ENCODE peak calls at places on chromosomes 11 and 22, in eight cellular contexts. R is T-cell; C is CD4-positive, alpha-beta memory T cell; B is CD4-positive, alpha-beta T cell; G is kidney epithelial cell; F is HFFc6; I is AG10803; N is GM10248. U is an unnamed sample.

GRCh38 chr22:27461470-27461869 is 340.1 kb downstream of the MN1 start:
- DNase-seq in G (peak), B (no peak), N (no peak), F (peak), I (peak), C (no peak), R (no peak), U (no peak)

GRCh38 chr11:35553831-35554230 is 28.4 kb upstream of the PAMR1 start:
- DNase-seq in R (no peak), B (no peak), F (peak), G (no peak), C (no peak), I (peak), N (no peak), U (no peak)

GRCh38 chr11:130099356-130099755 is 29.7 kb downstream of the APLP2 start:
- DNase-seq in G (no peak), B (no peak), R (no peak), C (no peak), I (no peak), F (no peak), N (no peak), U (no peak)

GRCh38 chr22:48957987-48958321 is 869.7 kb downstream of the BRD1 start:
- DNase-seq in I (no peak), R (no peak), G (no peak), N (no peak), F (no peak), B (no peak), C (no peak), U (no peak)

GRCh38 chr11:61587541-61587941 is 6.7 kb upstream of the SYT7 start:
- DNase-seq in G (no peak), I (peak), B (no peak), N (no peak), F (no peak), R (peak), C (no peak), U (no peak)

GRCh38 chr11:63761173-63761572 is 7.4 kb downstream of the ZFTA start:
- DNase-seq in I (no peak), F (no peak), G (no peak), N (no peak), B (no peak), R (no peak), C (no peak), U (no peak)

GRCh38 chr11:10302294-10302743 is 2.6 kb upstream of the ADM start:
- DNase-seq in R (no peak), B (no peak), F (no peak), C (no peak), I (no peak), G (no peak), N (peak), U (no peak)

GRCh38 chr11:22342599-22343138 is 4.5 kb downstream of the SLC17A6 start:
- DNase-seq in C (no peak), N (peak), I (no peak), R (no peak), G (no peak), F (no peak), B (no peak), U (no peak)

GRCh38 chr22:40747361-40747760 is 68.1 kb downstream of the MCHR1 start:
- DNase-seq in B (no peak), G (no peak), I (no peak), N (no peak), R (no peak), C (no peak), F (no peak), U (no peak)

GRCh38 chr22:17969732-17970131 is 54.6 kb downstream of the MICAL3 start:
- DNase-seq in N (no peak), I (peak), C (no peak), R (no peak), G (no peak), B (no peak), F (peak), U (no peak)

U was measured in GM13977.